ENCODE peak calls at places on chromosomes 13 and 19, in nine cellular contexts. K is ELR; J is progenitor cell of endocrine pancreas; F is activated effector memory CD4-positive, alpha-beta T cell treated with Interleukin-2 at 50 U/mL for 16 hours; G is effector CD4-positive, alpha-beta T cell; N is T follicular helper cell; H is renal cortical epithelial cell; I is activated naive CD4-positive, alpha-beta T cell treated with anti-CD3 and anti-CD28 coated beads for 36 hours; W is HuH-7.5. B is an unnamed sample.

GRCh38 chr13:40452038-40452666 is 214.3 kb downstream of the FOXO1 start:
- DNase-seq in J (no peak), N (no peak), I (no peak), W (no peak), F (no peak), G (no peak), H (no peak), K (no peak), B (no peak)

GRCh38 chr19:42255766-42256750 is 1.1 kb upstream of the ERF start:
- DNase-seq in I (no peak), N (no peak), W (no peak), G (no peak), F (no peak), H (peak; percentile 42), K (peak; percentile 72), J (no peak), B (peak; percentile 60)

GRCh38 chr13:42485272-42485671 is 88.7 kb upstream of the TNFSF11 start:
- DNase-seq in F (no peak), J (no peak), H (no peak), W (no peak), I (no peak), K (no peak), G (no peak), N (no peak), B (peak; percentile 84)

GRCh38 chr13:76856141-76856571 is 30.0 kb downstream of the KCTD12 start:
- DNase-seq in N (no peak), F (no peak), I (no peak), W (no peak), G (no peak), H (peak; percentile 93), K (peak; percentile 60), J (no peak), B (peak; percentile 91)

GRCh38 chr13:71290963-71291937 is 575.8 kb downstream of the DACH1 start:
- DNase-seq in F (peak; percentile 19), J (no peak), K (peak; percentile 29), N (peak; percentile 16), G (peak; percentile 26), W (no peak), I (peak; percentile 49), H (peak; percentile 79), B (peak; percentile 8)

GRCh38 chr13:101190976-101191375 is 225.3 kb downstream of the NALCN start:
- DNase-seq in W (no peak), G (no peak), F (no peak), N (no peak), I (no peak), H (no peak), K (no peak), J (no peak), B (no peak)

GRCh38 chr19:35409191-35409590 is 38.3 kb downstream of the GPR42 start:
- DNase-seq in H (no peak), F (no peak), I (no peak), K (no peak), J (no peak), N (no peak), W (no peak), G (no peak), B (no peak)

GRCh38 chr13:43787998-43788397 is 1.2 kb upstream of the ENOX1 start:
- DNase-seq in N (no peak), I (no peak), K (peak; percentile 71), F (no peak), G (no peak), J (no peak), W (no peak), H (peak; percentile 70), B (peak; percentile 65)

GRCh38 chr19:17078038-17078919 is 2.7 kb downstream of the MYO9B start:
- DNase-seq in J (no peak), W (no peak), K (peak; percentile 16), H (no peak), F (no peak), I (no peak), G (no peak), N (no peak), B (peak; percentile 41)

GRCh38 chr13:112245179-112245724 is 130.9 kb upstream of the SPACA7 start:
- DNase-seq in F (no peak), W (no peak), H (no peak), J (no peak), N (no peak), I (no peak), K (no peak), G (no peak), B (no peak)

GRCh38 chr19:41928221-41928683 is at the start of gene ERFL:
- DNase-seq in H (no peak), J (no peak), W (peak; percentile 77), I (peak; percentile 40), N (no peak), F (no peak), G (no peak), K (no peak), B (no peak)

GRCh38 chr19:30666301-30666803 is 294.2 kb downstream of the ZNF536 start:
- DNase-seq in N (no peak), I (peak; percentile 62), J (peak; percentile 60), K (peak; percentile 47), W (peak; percentile 49), G (peak; percentile 24), H (no peak), F (peak; percentile 8), B (peak; percentile 29)

GRCh38 chr19:16895467-16896097 is 6.8 kb downstream of the F2RL3 start:
- DNase-seq in F (no peak), I (no peak), J (no peak), N (no peak), K (no peak), H (no peak), G (no peak), W (no peak), B (no peak)

GRCh38 chr13:32983058-32983457 is 33.2 kb upstream of the KL start:
- DNase-seq in K (no peak), F (no peak), H (no peak), I (no peak), G (no peak), N (no peak), J (no peak), W (no peak), B (no peak)

GRCh38 chr13:111177081-111177711 is 62.1 kb downstream of the ARHGEF7 start:
- DNase-seq in J (no peak), G (peak; percentile 54), F (peak; percentile 50), H (no peak), W (no peak), K (no peak), I (peak; percentile 68), N (peak; percentile 56), B (peak; percentile 67)

GRCh38 chr13:40477623-40478608 is 188.5 kb downstream of the FOXO1 start:
- DNase-seq in G (no peak), W (no peak), F (no peak), H (no peak), I (no peak), N (no peak), K (no peak), J (no peak), B (no peak)

GRCh38 chr13:70613295-70613694 is 505.0 kb upstream of the KLHL1 start:
- DNase-seq in F (no peak), W (no peak), G (no peak), N (no peak), K (peak; percentile 39), I (no peak), J (no peak), H (no peak), B (peak; percentile 13)